ENCODE peak calls at places on chromosome 17, in eight cellular contexts. J is stimulated activated CD8-positive, alpha-beta memory T cell treated with anti-CD3 and anti-CD28 coated beads, Interleukin-7, amount 100 ng/mL, for 1 hour; E is A549; Y is heart left ventricle; G is left cardiac atrium; S is T-helper 17 cell; F is M059J; V is cardiac septum. T is an unnamed sample.

GRCh38 chr17:75764711-75765421 is at the start of gene GALK1:
- DNase-seq in F (peak), S (peak), Y (peak), G (peak), V (peak), E (peak), J (peak), T (no peak)

GRCh38 chr17:45848868-45849535 is 4.3 kb downstream of the SPPL2C start:
- DNase-seq in E (no peak), J (no peak), F (no peak), Y (no peak), G (no peak), V (no peak), S (no peak), T (no peak)

GRCh38 chr17:48928876-48929811 is 15.5 kb downstream of the SNF8 start:
- DNase-seq in J (no peak), S (no peak), F (no peak), G (no peak), E (no peak), V (no peak), Y (no peak), T (no peak)

GRCh38 chr17:81930142-81931125 is 2.9 kb upstream of the MAFG start:
- DNase-seq in Y (no peak), E (no peak), J (no peak), V (no peak), F (no peak), S (no peak), G (no peak), T (no peak)

GRCh38 chr17:7956208-7956965 is 24.4 kb downstream of the CNTROB start:
- DNase-seq in F (no peak), S (no peak), V (peak), G (peak), J (no peak), E (no peak), Y (peak), T (no peak)

GRCh38 chr17:44501866-44502265 is 1.3 kb downstream of the GPATCH8 start:
- DNase-seq in V (no peak), Y (no peak), S (no peak), E (no peak), J (no peak), F (peak), G (no peak), T (no peak)

GRCh38 chr17:48960834-48961515 is 7.4 kb downstream of the GIP start:
- DNase-seq in S (no peak), V (no peak), F (no peak), J (no peak), G (no peak), Y (no peak), E (no peak), T (no peak)

GRCh38 chr17:12737740-12738469 is 51.4 kb upstream of the ARHGAP44 start:
- DNase-seq in F (peak), S (no peak), G (no peak), Y (no peak), E (no peak), V (no peak), J (no peak), T (no peak)